ENCODE peak calls at places on chromosomes 3 and 15, in four cellular contexts. G, O, Z and Q are unnamed samples.
A peak's percentile ranks its signal among the peaks of the same experiment; 100 is the strongest.

GRCh38 chr3:138043266-138044029 is 33.5 kb downstream of the CLDN18 start:
- DNase-seq in O (no peak), G (no peak), Z (no peak), Q (no peak)

GRCh38 chr15:65406402-65407000 is 16.2 kb downstream of the IGDCC4 start:
- DNase-seq in Z (no peak), O (no peak), G (no peak), Q (no peak)

GRCh38 chr3:128573707-128574162 is 76.9 kb downstream of the RPN1 start:
- DNase-seq in G (no peak), Z (no peak), O (no peak), Q (peak; percentile 86)

GRCh38 chr3:126108689-126109075 is 24.8 kb upstream of the SLC41A3 start:
- DNase-seq in O (no peak), G (no peak), Z (no peak), Q (no peak)

GRCh38 chr3:160987982-160988964 is 116.9 kb downstream of the B3GALNT1 start:
- DNase-seq in G (no peak), O (no peak), Z (no peak), Q (no peak)

GRCh38 chr3:18098960-18099587 is 326.1 kb downstream of the SATB1 start:
- DNase-seq in G (peak; percentile 71), Z (no peak), O (no peak), Q (no peak)

GRCh38 chr15:92683511-92683834 is 27.9 kb upstream of the FAM174B start:
- DNase-seq in G (peak; percentile 25), Z (peak; percentile 75), O (no peak), Q (no peak)

GRCh38 chr3:11624161-11624560 is 19.6 kb downstream of the VGLL4 start:
- DNase-seq in Z (no peak), G (no peak), O (no peak), Q (no peak)

GRCh38 chr15:99211926-99212325 is 37.5 kb downstream of the TTC23 start:
- DNase-seq in Z (no peak), O (no peak), G (no peak), Q (no peak)

GRCh38 chr3:69352305-69353087 is 33.4 kb downstream of the FRMD4B start:
- DNase-seq in G (no peak), O (no peak), Z (no peak), Q (no peak)

GRCh38 chr3:69435274-69436262 is 49.7 kb upstream of the FRMD4B start:
- DNase-seq in O (no peak), Z (no peak), G (no peak), Q (no peak)

GRCh38 chr3:127157181-127157828 is 35.6 kb upstream of the PRR23E start:
- DNase-seq in Z (no peak), G (no peak), O (peak; percentile 49), Q (peak; percentile 54)

GRCh38 chr15:57302640-57303257 is 73.6 kb upstream of the CGNL1 start:
- DNase-seq in O (no peak), G (no peak), Z (peak; percentile 24), Q (no peak)

GRCh38 chr15:101540480-101541239 is 51.2 kb upstream of the PCSK6 start:
- DNase-seq in G (no peak), O (no peak), Z (peak; percentile 63), Q (peak; percentile 81)

GRCh38 chr3:123719785-123720531 is 135.1 kb upstream of the HACD2 start:
- DNase-seq in G (no peak), Z (peak; percentile 96), O (no peak), Q (peak; percentile 90)

GRCh38 chr3:53795176-53795575 is 51.0 kb downstream of the CHDH start:
- DNase-seq in G (no peak), Z (no peak), O (no peak), Q (no peak)

GRCh38 chr3:73622135-73622534 is 2.6 kb downstream of the PDZRN3 start:
- DNase-seq in G (no peak), O (no peak), Z (peak; percentile 95), Q (no peak)

GRCh38 chr3:61594978-61595687 is 33.8 kb downstream of the PTPRG start:
- DNase-seq in G (no peak), O (no peak), Z (no peak), Q (no peak)

GRCh38 chr3:136802481-136802996 is 16.4 kb upstream of the SLC35G2 start:
- DNase-seq in Z (no peak), O (no peak), G (no peak), Q (no peak)

GRCh38 chr3:126751611-126752302 is 47.7 kb downstream of the CHCHD6 start:
- DNase-seq in G (no peak), O (peak; percentile 40), Z (no peak), Q (peak; percentile 75)

GRCh38 chr3:127692501-127693335 is 20.0 kb downstream of the ABTB1 start:
- DNase-seq in Z (no peak), O (no peak), G (no peak), Q (no peak)

GRCh38 chr3:106811376-106811775 is 565.9 kb upstream of the CCDC54 start:
- DNase-seq in O (no peak), G (no peak), Z (no peak), Q (no peak)

GRCh38 chr3:190533511-190534282 is 19.8 kb downstream of the IL1RAP start:
- DNase-seq in O (peak; percentile 82), G (no peak), Z (peak; percentile 78), Q (peak; percentile 62)

GRCh38 chr3:79086514-79086913 is 681.3 kb downstream of the ROBO1 start:
- DNase-seq in Z (peak; percentile 62), G (peak; percentile 5), O (no peak), Q (peak; percentile 20)

GRCh38 chr15:72965671-72966070 is 86.6 kb upstream of the NEO1 start:
- DNase-seq in G (no peak), Z (no peak), O (no peak), Q (no peak)

GRCh38 chr15:101328001-101328400 is 33.0 kb upstream of the SNRPA1 start:
- DNase-seq in G (no peak), O (no peak), Z (no peak), Q (no peak)

GRCh38 chr3:3815206-3815605 is 16.0 kb downstream of the LRRN1 start:
- DNase-seq in G (no peak), Z (no peak), O (no peak), Q (no peak)

DNA sequence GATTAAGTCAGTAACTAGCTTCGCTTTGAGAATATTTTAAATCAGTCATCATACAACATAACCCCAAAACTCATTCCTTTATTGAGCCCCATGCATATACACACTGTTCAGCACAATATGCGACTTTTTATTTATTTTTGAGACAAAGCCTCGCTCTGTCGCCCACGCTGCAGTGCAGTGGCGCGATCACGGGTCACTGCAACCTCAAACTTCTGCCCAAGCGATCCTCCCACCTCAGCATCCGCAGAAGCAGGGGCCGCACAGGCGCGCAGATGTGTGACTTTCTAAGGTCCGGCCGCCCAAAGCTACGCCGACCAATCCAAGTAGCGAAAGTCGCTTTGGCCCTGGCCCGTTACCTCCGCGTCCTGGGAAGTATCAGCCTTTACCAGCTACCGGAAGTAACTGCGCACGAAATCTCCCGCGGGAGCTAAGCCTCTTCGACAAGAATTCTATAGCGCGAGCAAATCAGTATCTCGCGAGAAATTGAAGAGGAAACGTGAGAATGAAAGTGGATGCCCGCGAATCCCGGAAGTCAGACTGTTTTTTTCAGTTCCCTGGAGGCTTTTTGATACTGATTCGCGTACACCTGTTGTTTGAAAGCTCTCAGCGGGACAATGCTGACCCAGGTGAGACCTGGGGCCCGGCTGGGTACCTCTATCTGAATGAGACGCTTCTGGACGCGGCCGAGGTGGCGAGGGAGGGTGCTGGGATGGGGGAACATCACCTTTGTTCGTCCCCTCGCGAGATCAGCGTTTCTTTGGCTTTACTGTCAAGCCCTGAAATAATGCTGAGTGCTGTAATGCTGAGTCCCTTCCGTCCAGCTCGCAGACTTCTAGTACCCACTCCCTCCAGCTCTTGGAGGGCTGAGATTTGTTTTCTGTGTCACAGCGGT is at the start of the genes DHFR2 and NSUN3:
- DNase-seq in G (peak; percentile 87), Z (peak; percentile 96), O (peak; percentile 94), Q (peak; percentile 92)
- TF ChIP-seq POLR2A in G (peak; percentile 66), Z (no peak), O (no peak), Q (no peak)

DNA sequence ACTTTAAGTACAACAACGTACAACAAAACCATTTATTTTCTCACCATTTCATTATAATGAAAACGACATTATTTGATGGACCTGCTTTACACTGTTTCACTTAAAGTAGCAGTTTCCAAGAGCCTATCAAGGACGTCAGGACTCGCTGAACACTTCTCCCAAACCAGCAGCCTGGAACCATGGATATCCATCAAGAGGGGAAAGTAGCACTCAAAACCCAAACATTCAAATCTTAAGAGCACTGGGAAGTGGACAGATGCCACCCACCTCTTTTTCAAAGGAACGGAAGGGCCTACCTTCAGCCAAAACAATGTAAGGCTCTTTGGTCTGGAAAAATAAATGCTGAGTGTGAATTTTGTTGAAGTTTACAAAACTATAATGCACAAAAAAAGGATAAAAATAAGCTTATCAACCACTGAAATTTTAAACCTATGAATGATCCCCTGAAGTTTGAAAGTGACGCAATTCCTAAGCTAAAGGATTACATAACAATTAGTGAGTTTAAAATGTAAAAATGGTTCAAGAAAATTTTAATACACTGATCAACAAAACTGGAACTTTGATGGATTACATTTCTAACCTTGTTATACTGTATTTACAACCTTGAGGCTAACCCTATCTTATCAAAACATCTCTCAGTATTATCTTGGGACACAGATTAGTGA is 4.6 kb downstream of the PIK3R4 start:
- DNase-seq in Z (no peak), O (no peak), G (no peak), Q (no peak)
- TF ChIP-seq POLR2A in Z (no peak), O (no peak), G (no peak), Q (no peak)

GRCh38 chr15:33066584-33066983 is 127.9 kb downstream of the FMN1 start:
- DNase-seq in G (no peak), O (no peak), Z (no peak), Q (no peak)

GRCh38 chr15:33067456-33067855 is 127.1 kb downstream of the FMN1 start:
- DNase-seq in Z (no peak), G (no peak), O (no peak), Q (no peak)

GRCh38 chr15:33068531-33068990 is 126.0 kb downstream of the FMN1 start:
- DNase-seq in Z (no peak), O (no peak), G (no peak), Q (peak; percentile 89)

GRCh38 chr15:33069161-33069560 is 125.4 kb downstream of the FMN1 start:
- DNase-seq in G (no peak), O (no peak), Z (no peak), Q (no peak)

DNA sequence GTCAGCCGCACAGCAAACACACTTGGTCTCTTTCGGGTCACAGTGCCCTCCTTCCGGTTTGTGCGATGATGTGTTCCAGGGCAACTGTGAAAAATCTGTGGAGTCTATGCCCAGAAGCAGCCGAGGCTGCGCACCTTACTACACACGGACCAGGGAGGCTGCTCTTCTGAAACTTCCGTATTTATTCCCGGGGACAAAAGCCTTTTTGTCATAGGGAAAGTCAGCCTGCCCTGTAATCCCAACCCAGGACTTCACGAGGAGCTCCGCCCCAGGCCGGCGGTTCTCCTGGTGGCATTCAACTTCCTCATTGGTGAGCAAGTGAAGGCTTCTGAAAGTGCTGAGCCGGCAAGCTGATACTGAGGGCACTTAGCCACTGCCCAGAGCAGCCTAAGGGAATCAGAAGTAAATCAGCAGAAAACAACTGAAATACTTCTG is 126.5 kb downstream of the FMN1 start:
- DNase-seq in G (no peak), Z (peak; percentile 74), O (no peak), Q (peak; percentile 92)
- TF ChIP-seq POLR2A in G (no peak), Z (peak; percentile 50), O (no peak), Q (no peak)

DNA sequence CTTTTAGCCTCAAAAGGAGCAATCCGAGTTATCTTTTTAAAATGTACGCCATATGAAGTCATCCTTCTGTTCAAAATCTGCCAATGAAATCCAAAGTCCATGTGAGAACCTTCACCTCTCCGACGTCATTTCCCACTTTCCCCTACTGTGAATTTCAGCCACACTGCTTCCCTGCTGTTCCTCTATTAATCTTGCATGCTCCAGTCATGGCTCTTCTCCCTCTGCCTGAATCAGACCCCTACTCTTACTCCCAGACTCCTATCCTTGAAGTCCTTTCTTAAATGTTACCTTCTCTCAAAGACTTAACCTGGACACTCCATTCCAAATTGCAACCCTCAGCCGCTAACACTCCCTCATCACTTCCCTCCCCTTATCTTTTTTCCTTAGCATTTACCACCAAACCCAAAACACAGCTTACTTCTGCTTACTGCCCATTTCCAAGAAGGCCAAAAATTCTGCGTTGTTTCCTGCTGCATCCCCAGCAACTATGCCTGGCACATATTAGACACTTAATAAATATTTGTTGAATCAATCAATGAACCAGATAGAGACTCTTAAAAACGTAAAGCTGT is 1.2 kb downstream of the NKIRAS1 start:
- DNase-seq in G (no peak), O (no peak), Z (no peak), Q (no peak)
- TF ChIP-seq POLR2A in G (no peak), O (no peak), Z (no peak), Q (no peak)